ENCODE peak calls at places on chromosome 5, in nine cellular contexts. P, X, G, T, Z, W, U, A and L are unnamed samples.
A peak's percentile ranks its signal among the peaks of the same experiment; 100 is the strongest.

GRCh38 chr5:131466171-131466766 is 168.8 kb downstream of the RAPGEF6 start:
- DNase-seq in Z (no peak), P (peak; percentile 48), X (peak; percentile 78), G (no peak), W (peak; percentile 73), T (no peak), A (no peak), U (peak; percentile 88), L (peak; percentile 59)

GRCh38 chr5:147628054-147628895 is 118.4 kb upstream of the DPYSL3 start:
- DNase-seq in G (peak; percentile 64), T (peak; percentile 71), W (peak; percentile 67), P (peak; percentile 52), A (peak; percentile 6), U (peak; percentile 69), X (peak; percentile 84), Z (peak; percentile 77), L (peak; percentile 67)

GRCh38 chr5:41048986-41049385 is 22.2 kb downstream of the MROH2B start:
- DNase-seq in P (no peak), G (no peak), W (no peak), A (no peak), X (peak; percentile 65), U (no peak), Z (no peak), T (no peak), L (no peak)

GRCh38 chr5:34927785-34928184 is 1.6 kb upstream of the DNAJC21 start:
- DNase-seq in X (no peak), T (no peak), U (no peak), W (no peak), G (no peak), Z (no peak), P (no peak), A (no peak), L (no peak)

GRCh38 chr5:177496111-177497010 is 1.0 kb downstream of the PDLIM7 start:
- DNase-seq in A (no peak), W (peak; percentile 97), T (peak; percentile 77), X (peak; percentile 97), Z (peak; percentile 28), U (peak; percentile 97), G (peak; percentile 51), P (peak; percentile 84), L (peak; percentile 74)

GRCh38 chr5:155726267-155726666 is 600.7 kb upstream of the SGCD start:
- DNase-seq in P (peak; percentile 33), T (peak; percentile 61), G (no peak), X (peak; percentile 9), Z (no peak), A (no peak), U (peak; percentile 11), W (peak; percentile 4), L (peak; percentile 11)

GRCh38 chr5:80055491-80056170 is 20.5 kb downstream of the THBS4 start:
- DNase-seq in G (no peak), Z (no peak), A (no peak), U (no peak), W (no peak), P (no peak), T (peak; percentile 50), X (no peak), L (peak; percentile 27)

GRCh38 chr5:87121315-87122170 is 146.1 kb upstream of the RASA1 start:
- DNase-seq in X (peak; percentile 92), P (peak; percentile 62), U (peak; percentile 90), A (no peak), G (no peak), T (no peak), W (peak; percentile 90), Z (peak; percentile 65), L (peak; percentile 93)

GRCh38 chr5:96633820-96634219 is 28.4 kb upstream of the CAST start:
- DNase-seq in W (peak; percentile 44), P (peak; percentile 38), A (no peak), G (no peak), T (no peak), X (peak; percentile 22), U (peak; percentile 61), Z (no peak), L (no peak)

GRCh38 chr5:137570070-137570469 is 70.9 kb upstream of the SPOCK1 start:
- DNase-seq in T (no peak), P (no peak), X (no peak), G (no peak), Z (no peak), W (peak; percentile 13), U (peak; percentile 13), A (no peak), L (no peak)

GRCh38 chr5:435961-436640 is 6.9 kb upstream of the EXOC3 start:
- DNase-seq in W (peak; percentile 52), G (no peak), Z (no peak), P (peak; percentile 47), A (no peak), U (peak; percentile 64), X (peak; percentile 47), T (no peak), L (no peak)

GRCh38 chr5:77140350-77140749 is 53.3 kb upstream of the ZBED3 start:
- DNase-seq in T (no peak), W (no peak), G (no peak), P (no peak), U (no peak), X (no peak), Z (no peak), A (no peak), L (no peak)

GRCh38 chr5:125140855-125141254 is 394.4 kb upstream of the ZNF608 start:
- DNase-seq in W (peak; percentile 84), P (peak; percentile 83), T (no peak), Z (no peak), A (no peak), G (no peak), X (peak; percentile 81), U (peak; percentile 81), L (peak; percentile 73)

GRCh38 chr5:18850159-18850558 is 1137.8 kb downstream of the CDH18 start:
- DNase-seq in A (no peak), G (no peak), P (no peak), W (no peak), U (no peak), T (no peak), X (no peak), Z (no peak), L (no peak)

GRCh38 chr5:149730620-149731331 is 666 bp downstream of the PPARGC1B start:
- DNase-seq in X (peak; percentile 40), W (peak; percentile 17), T (peak; percentile 57), U (peak; percentile 46), A (peak; percentile 55), Z (peak; percentile 76), G (peak; percentile 55), P (peak; percentile 14), L (no peak)

GRCh38 chr5:81685481-81685880 is 65.4 kb downstream of the SSBP2 start:
- DNase-seq in G (no peak), P (no peak), Z (no peak), T (no peak), X (no peak), W (no peak), U (no peak), A (no peak), L (no peak)

GRCh38 chr5:78746990-78747389 is 98.4 kb upstream of the LHFPL2 start:
- DNase-seq in W (no peak), Z (no peak), G (no peak), A (no peak), X (no peak), T (no peak), P (no peak), U (no peak), L (no peak)

GRCh38 chr5:68522863-68523262 is 307.3 kb downstream of the PIK3R1 start:
- DNase-seq in U (peak; percentile 56), P (peak; percentile 5), Z (no peak), T (no peak), G (no peak), X (peak; percentile 67), W (peak; percentile 79), A (no peak), L (no peak)

GRCh38 chr5:120072054-120072453 is 392.0 kb upstream of the PRR16 start:
- DNase-seq in G (no peak), Z (no peak), X (no peak), T (no peak), W (no peak), U (no peak), P (no peak), A (no peak), L (no peak)

GRCh38 chr5:35202319-35203111 is 27.8 kb downstream of the PRLR start:
- DNase-seq in U (peak; percentile 70), A (peak; percentile 28), P (peak; percentile 50), G (peak; percentile 68), X (peak; percentile 77), Z (peak; percentile 30), W (peak; percentile 80), T (no peak), L (peak; percentile 84)

GRCh38 chr5:115432691-115433090 is 111.9 kb downstream of the FEM1C start:
- DNase-seq in G (no peak), U (peak; percentile 57), Z (no peak), X (peak; percentile 62), W (peak; percentile 54), A (no peak), P (no peak), T (no peak), L (peak; percentile 88)

GRCh38 chr5:36876389-36876964 is at the start of gene NIPBL:
- DNase-seq in X (peak; percentile 95), T (peak; percentile 85), U (peak; percentile 97), Z (peak; percentile 93), P (peak; percentile 92), W (peak; percentile 96), A (peak; percentile 82), G (peak; percentile 91), L (peak; percentile 84)

GRCh38 chr5:73193592-73193991 is 20.6 kb downstream of the TMEM174 start:
- DNase-seq in X (no peak), Z (no peak), U (no peak), W (no peak), P (no peak), A (no peak), G (no peak), T (no peak), L (no peak)

GRCh38 chr5:42812620-42813019 is 928 bp upstream of the SELENOP start:
- DNase-seq in Z (no peak), G (no peak), A (no peak), T (no peak), U (no peak), W (no peak), P (no peak), X (no peak), L (no peak)

GRCh38 chr5:115948013-115948605 is 14.2 kb upstream of the LVRN start:
- DNase-seq in P (peak; percentile 41), W (peak; percentile 11), T (no peak), A (no peak), Z (no peak), G (no peak), U (peak; percentile 85), X (peak; percentile 67), L (no peak)

GRCh38 chr5:68891718-68892117 is 202.1 kb upstream of the SLC30A5 start:
- DNase-seq in T (no peak), P (no peak), X (no peak), Z (peak; percentile 41), U (no peak), G (no peak), A (no peak), W (no peak), L (no peak)

GRCh38 chr5:76379855-76380254 is 23.2 kb upstream of the IQGAP2 start:
- DNase-seq in W (no peak), X (no peak), Z (no peak), U (no peak), P (no peak), G (no peak), T (no peak), A (no peak), L (no peak)

GRCh38 chr5:102545175-102545574 is 46.4 kb upstream of the SLCO6A1 start:
- DNase-seq in W (peak; percentile 5), A (no peak), U (peak; percentile 5), G (no peak), T (no peak), P (no peak), Z (no peak), X (peak; percentile 28), L (peak; percentile 55)